ENCODE peak calls at places on chromosomes 13 and 19, in seven cellular contexts. B, Y, E, K, V, A and D are unnamed samples.

GRCh38 chr13:29707876-29708543 is 112.5 kb upstream of the SLC7A1 start:
- DNase-seq in A (peak; percentile 75), Y (peak; percentile 49), B (peak; percentile 42), E (peak; percentile 28), K (peak; percentile 79), V (peak; percentile 70), D (peak; percentile 71)

GRCh38 chr19:1000095-1000494 is at the start of gene GRIN3B:
- DNase-seq in A (peak; percentile 83), E (peak; percentile 50), B (peak; percentile 79), Y (no peak), V (peak; percentile 51), K (peak; percentile 89), D (no peak)

GRCh38 chr13:98892821-98893220 is 85.0 kb downstream of the DOCK9 start:
- DNase-seq in E (no peak), Y (no peak), A (no peak), B (no peak), K (no peak), V (no peak), D (no peak)

GRCh38 chr13:104779311-104779710 is 1713.1 kb upstream of the SLC10A2 start:
- DNase-seq in A (no peak), B (peak; percentile 22), V (peak; percentile 26), K (no peak), Y (no peak), E (no peak), D (no peak)

GRCh38 chr19:51565583-51565982 is 5.5 kb upstream of the ZNF175 start:
- DNase-seq in B (no peak), V (peak; percentile 6), A (no peak), E (no peak), K (no peak), Y (no peak), D (no peak)

GRCh38 chr19:29690842-29691241 is 24.2 kb downstream of the C19orf12 start:
- DNase-seq in K (no peak), Y (no peak), V (peak; percentile 66), B (peak; percentile 43), A (peak; percentile 53), E (no peak), D (no peak)

GRCh38 chr13:113815151-113816058 is 48.5 kb downstream of the GAS6 start:
- DNase-seq in Y (no peak), A (no peak), B (no peak), E (no peak), V (no peak), K (no peak), D (peak; percentile 32)

GRCh38 chr13:80342541-80343371 is 1.8 kb upstream of the SPRY2 start:
- DNase-seq in E (peak; percentile 62), K (peak; percentile 95), Y (peak; percentile 91), V (peak; percentile 81), B (peak; percentile 68), A (peak; percentile 91), D (peak; percentile 77)